ENCODE peak calls at places on chromosomes 3 and 15, in five cellular contexts. F, R, H, I and T are unnamed samples. For H3K4me1, the result is how much of the 10 kb centered on the place peaks cover.

GRCh38 chr3:1190576-1190975 is 97.8 kb downstream of the CNTN6 start:
- DNase-seq in F (no peak), R (no peak), H (no peak), I (no peak), T (no peak)

GRCh38 chr3:32934150-32934742 is 17.2 kb upstream of the CCR4 start:
- DNase-seq in F (no peak), R (peak), H (peak), I (peak), T (peak)

GRCh38 chr3:55482496-55483195 is 4.5 kb downstream of the WNT5A start:
- DNase-seq in F (no peak), R (no peak), H (peak), I (peak), T (no peak)

GRCh38 chr15:99605490-99605931 is 39.7 kb downstream of the MEF2A start:
- DNase-seq in F (no peak), R (no peak), H (peak), I (no peak), T (no peak)

GRCh38 chr3:181007262-181007661 is 17.7 kb upstream of the DNAJC19 start:
- DNase-seq in F (no peak), R (no peak), H (no peak), I (no peak), T (no peak)

GRCh38 chr3:31567036-31567435 is 34.3 kb downstream of the STT3B start:
- DNase-seq in F (no peak), R (no peak), H (no peak), I (no peak), T (no peak)

GRCh38 chr3:133932009-133932408 is 36.3 kb upstream of the RAB6B start:
- DNase-seq in F (no peak), R (no peak), H (no peak), I (no peak), T (no peak)

GRCh38 chr15:59668571-59668970 is 11.3 kb upstream of the GTF2A2 start:
- DNase-seq in F (no peak), R (no peak), H (no peak), I (no peak), T (no peak)

GRCh38 chr15:69394556-69395282 is 19.4 kb upstream of the KIF23 start:
- DNase-seq in F (peak), R (peak), H (peak), I (peak), T (peak)

GRCh38 chr15:33865416-33865815 is 102.9 kb upstream of the CHRM5 start:
- DNase-seq in F (no peak), R (no peak), H (peak), I (no peak), T (no peak)

GRCh38 chr3:197801801-197802504 is 10.9 kb downstream of the LRCH3 start:
- DNase-seq in F (peak), R (no peak), H (peak), I (no peak), T (peak)

GRCh38 chr3:195093731-195094130 is 177.2 kb downstream of the XXYLT1 start:
- DNase-seq in F (no peak), R (no peak), H (no peak), I (no peak), T (no peak)

GRCh38 chr3:30894521-30895289 is at the start of gene GADL1:
- DNase-seq in F (no peak), R (no peak), H (peak), I (peak), T (peak)

GRCh38 chr15:82044373-82045178 is 1.2 kb downstream of the MEX3B start:
- DNase-seq in F (peak), R (peak), H (peak), I (peak), T (peak)

GRCh38 chr3:47583320-47584075 is 4.8 kb upstream of the CSPG5 start:
- DNase-seq in F (no peak), R (no peak), H (peak), I (no peak), T (no peak)

GRCh38 chr3:156378871-156379270 is 176.0 kb downstream of the SSR3 start:
- DNase-seq in F (no peak), R (no peak), H (no peak), I (no peak), T (no peak)

GRCh38 chr15:75456710-75457109 is 5.2 kb upstream of the SIN3A start:
- DNase-seq in F (no peak), R (no peak), H (peak), I (no peak), T (no peak)
- TF ChIP-seq POLR2A in F (no peak), R (no peak), H (no peak), I (no peak), T (no peak)

GRCh38 chr3:25662921-25663320 is 1.8 kb downstream of the TOP2B start:
- DNase-seq in F (no peak), R (no peak), H (peak), I (no peak), T (no peak)

GRCh38 chr3:25664810-25665645 is at the start of gene TOP2B:
- DNase-seq in F (peak), R (peak), H (peak), I (peak), T (peak)

GRCh38 chr3:25665646-25666136 is 984 bp upstream of the TOP2B start:
- DNase-seq in F (no peak), R (no peak), H (no peak), I (no peak), T (no peak)

GRCh38 chr3:25663324-25664065 is 1.2 kb downstream of the TOP2B start:
- DNase-seq in F (no peak), R (no peak), H (peak), I (no peak), T (peak)

GRCh38 chr3:25664066-25664809 is 469 bp downstream of the TOP2B start:
- DNase-seq in F (peak), R (peak), H (peak), I (peak), T (peak)
- H3K4me1 ChIP-seq in F (under half), R (under half), H (under half), I (under half), T (under half)

DNA sequence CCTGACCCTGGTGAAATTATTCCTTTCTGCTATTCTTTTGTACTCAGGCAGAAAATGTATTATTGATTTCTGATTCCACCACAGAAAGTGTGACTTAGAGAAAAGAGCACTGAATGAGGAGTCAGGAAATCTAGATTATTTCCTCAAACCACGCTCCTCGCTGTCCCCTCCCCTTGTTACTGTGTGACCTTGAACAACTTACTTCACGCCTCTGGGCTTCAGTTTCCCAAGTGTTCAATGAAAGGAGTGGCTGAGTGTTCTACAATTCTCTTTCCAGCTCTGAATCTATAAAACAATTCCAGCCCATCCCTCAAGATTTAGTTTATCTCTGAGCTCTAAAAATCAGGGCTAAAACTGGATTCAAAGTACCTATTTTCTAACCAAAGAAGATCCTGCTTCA is 3.4 kb downstream of the TNIK start:
- DNase-seq in F (no peak), R (no peak), H (no peak), I (no peak), T (no peak)
- H3K4me3 ChIP-seq in F (no peak), R (no peak), H (no peak), I (no peak), T (no peak)

GRCh38 chr3:124636863-124637296 is 93.4 kb upstream of the UMPS start:
- DNase-seq in F (no peak), R (no peak), H (no peak), I (no peak), T (no peak)
- TF ChIP-seq POLR2A in F (no peak), R (no peak), H (no peak), I (no peak), T (no peak)

GRCh38 chr3:37863949-37864822 is 2.5 kb downstream of the CTDSPL start:
- DNase-seq in F (no peak), R (no peak), H (no peak), I (no peak), T (no peak)

GRCh38 chr3:37863552-37863865 is 1.8 kb downstream of the CTDSPL start:
- DNase-seq in F (no peak), R (no peak), H (no peak), I (no peak), T (no peak)

GRCh38 chr3:37861540-37862051 is at the start of gene CTDSPL:
- DNase-seq in F (no peak), R (no peak), H (peak), I (peak), T (no peak)

GRCh38 chr3:37862712-37863551 is 1.3 kb downstream of the CTDSPL start:
- DNase-seq in F (no peak), R (no peak), H (peak), I (peak), T (peak)

GRCh38 chr3:37862219-37862711 is 585 bp downstream of the CTDSPL start:
- DNase-seq in F (no peak), R (no peak), H (peak), I (peak), T (no peak)
- H3K4me1 ChIP-seq in F (under half), R (under half), H (under half), I (under half), T (under half)

GRCh38 chr3:100042144-100042543 is 72.2 kb downstream of the FILIP1L start:
- DNase-seq in F (no peak), R (peak), H (peak), I (no peak), T (peak)

GRCh38 chr3:100040846-100041245 is 73.5 kb downstream of the FILIP1L start:
- DNase-seq in F (no peak), R (no peak), H (peak), I (no peak), T (no peak)

GRCh38 chr3:100041328-100041749 is 73.0 kb downstream of the FILIP1L start:
- DNase-seq in F (no peak), R (no peak), H (peak), I (no peak), T (peak)

GRCh38 chr3:100043271-100043670 is 71.0 kb downstream of the FILIP1L start:
- DNase-seq in F (no peak), R (no peak), H (no peak), I (no peak), T (no peak)

GRCh38 chr3:100042577-100042981 is 71.7 kb downstream of the FILIP1L start:
- DNase-seq in F (no peak), R (no peak), H (peak), I (no peak), T (no peak)
- H3K4me3 ChIP-seq in F (no peak), R (no peak), H (no peak), I (no peak), T (no peak)

DNA sequence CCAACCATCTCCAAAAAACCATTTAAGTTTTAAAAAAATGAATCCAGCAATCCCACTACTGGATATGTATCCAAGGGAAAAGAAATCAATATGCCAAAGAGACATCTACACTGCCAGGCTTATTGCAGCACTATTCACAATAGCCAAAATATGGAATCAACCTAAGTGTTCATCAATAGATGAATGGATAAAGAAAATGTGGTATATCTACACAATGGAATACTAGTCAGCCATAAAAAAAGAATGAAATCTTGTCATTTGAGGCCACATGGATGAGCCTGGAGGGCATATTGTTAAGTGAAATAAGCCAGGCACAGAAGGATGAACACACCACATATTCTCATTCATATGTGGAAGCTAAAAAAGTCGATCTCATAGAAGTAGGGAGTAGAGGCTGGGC is 136.1 kb downstream of the FILIP1L start:
- DNase-seq in F (no peak), R (no peak), H (no peak), I (no peak), T (no peak)
- TF ChIP-seq POLR2A in F (no peak), R (no peak), H (no peak), I (no peak), T (no peak)

DNA sequence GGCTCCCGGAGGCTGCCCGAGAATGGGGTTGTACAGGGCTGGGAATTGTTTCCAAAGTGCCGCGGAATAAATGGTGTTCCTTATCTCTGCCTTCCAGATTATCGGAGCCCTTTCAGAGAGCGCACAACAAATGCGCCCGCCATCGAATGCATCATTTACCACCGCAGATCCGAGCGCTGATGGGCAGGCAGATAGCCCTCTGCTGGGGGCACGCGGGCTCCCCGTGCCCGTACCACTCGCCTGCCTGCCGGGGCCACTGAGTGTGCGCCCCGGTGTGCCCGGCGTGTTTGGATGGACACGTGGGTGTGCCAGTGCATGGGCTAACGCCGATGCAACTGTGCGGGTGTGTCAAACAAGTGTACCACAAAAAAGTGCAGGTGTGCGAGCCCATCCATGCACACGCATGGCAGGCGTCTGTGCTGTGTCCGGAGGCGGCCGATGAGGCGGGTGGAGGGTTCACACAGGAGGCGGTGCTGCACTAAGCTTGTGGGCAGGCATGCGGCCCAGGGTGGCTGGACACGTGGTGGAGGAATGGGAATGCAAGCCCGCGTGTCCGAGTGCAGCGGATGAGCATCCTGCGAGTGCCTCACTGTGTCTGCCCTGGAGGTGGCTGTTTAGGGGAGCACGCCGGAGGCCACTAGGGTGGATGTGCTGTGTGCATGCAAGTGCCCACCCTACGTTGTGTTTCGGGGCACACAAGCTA is 3.8 kb upstream of the GATA2 start:
- DNase-seq in F (no peak), R (no peak), H (no peak), I (no peak), T (peak)
- H3K4me1 ChIP-seq in F (under half), R (under half), H (under half), I (under half), T (under half)